ENCODE peak calls at places on chromosomes 13 and 19, in five cellular contexts. One of them, this sample, is unnamed. For H3K4me1, the result is how much of the 10 kb centered on the place peaks cover.

GRCh38 chr19:32448026-32448425 is 42.5 kb downstream of the DPY19L3 start:
- DNase-seq in tibial artery: no peak
- DNase-seq in fibroblast of lung: no peak
- DNase-seq in tibial nerve: no peak
- DNase-seq in thyroid gland: no peak
- DNase-seq in this sample: no peak

GRCh38 chr13:29595380-29596063 is at the start of gene SLC7A1:
- DNase-seq in tibial nerve: peak
- DNase-seq in tibial artery: peak
- DNase-seq in thyroid gland: peak
- DNase-seq in fibroblast of lung: peak
- DNase-seq in this sample: peak

GRCh38 chr19:45848922-45849321 is 14.0 kb downstream of the SYMPK start:
- DNase-seq in fibroblast of lung: no peak
- DNase-seq in tibial artery: no peak
- DNase-seq in tibial nerve: no peak
- DNase-seq in thyroid gland: no peak
- DNase-seq in this sample: no peak

GRCh38 chr13:23159587-23160240 is 21.1 kb upstream of the SGCG start:
- DNase-seq in fibroblast of lung: no peak
- DNase-seq in tibial artery: no peak
- DNase-seq in tibial nerve: no peak
- DNase-seq in thyroid gland: no peak
- DNase-seq in this sample: no peak

GRCh38 chr19:21463449-21464105 is 41.8 kb upstream of the ZNF429 start:
- DNase-seq in fibroblast of lung: peak
- DNase-seq in tibial artery: no peak
- DNase-seq in tibial nerve: no peak
- DNase-seq in thyroid gland: peak
- DNase-seq in this sample: no peak

GRCh38 chr19:45523642-45524256 is 16.5 kb downstream of the VASP start:
- DNase-seq in tibial artery: peak
- DNase-seq in fibroblast of lung: peak
- DNase-seq in thyroid gland: peak
- DNase-seq in tibial nerve: no peak
- DNase-seq in this sample: peak

GRCh38 chr13:111572956-111573355 is 252.5 kb downstream of the TEX29 start:
- DNase-seq in thyroid gland: no peak
- DNase-seq in fibroblast of lung: no peak
- DNase-seq in tibial artery: no peak
- DNase-seq in tibial nerve: no peak
- DNase-seq in this sample: peak

GRCh38 chr19:13847033-13847899 is 29.7 kb upstream of the NANOS3 start:
- DNase-seq in tibial nerve: peak
- DNase-seq in thyroid gland: peak
- DNase-seq in fibroblast of lung: peak
- DNase-seq in tibial artery: peak
- DNase-seq in this sample: peak

GRCh38 chr13:25001807-25002206 is 94.1 kb upstream of the PABPC3 start:
- DNase-seq in thyroid gland: no peak
- DNase-seq in tibial artery: no peak
- DNase-seq in tibial nerve: no peak
- DNase-seq in fibroblast of lung: no peak
- DNase-seq in this sample: no peak

GRCh38 chr13:42354246-42355117 is 82.5 kb downstream of the AKAP11 start:
- DNase-seq in tibial nerve: no peak
- DNase-seq in thyroid gland: no peak
- DNase-seq in fibroblast of lung: peak
- DNase-seq in tibial artery: no peak
- DNase-seq in this sample: no peak

GRCh38 chr13:30332516-30333165 is 25.3 kb upstream of the KATNAL1 start:
- DNase-seq in tibial nerve: no peak
- DNase-seq in tibial artery: no peak
- DNase-seq in fibroblast of lung: no peak
- DNase-seq in thyroid gland: no peak
- DNase-seq in this sample: no peak

GRCh38 chr13:66714795-66715194 is 515.3 kb downstream of the PCDH9 start:
- DNase-seq in fibroblast of lung: no peak
- DNase-seq in tibial nerve: no peak
- DNase-seq in tibial artery: no peak
- DNase-seq in thyroid gland: no peak
- DNase-seq in this sample: no peak

DNA sequence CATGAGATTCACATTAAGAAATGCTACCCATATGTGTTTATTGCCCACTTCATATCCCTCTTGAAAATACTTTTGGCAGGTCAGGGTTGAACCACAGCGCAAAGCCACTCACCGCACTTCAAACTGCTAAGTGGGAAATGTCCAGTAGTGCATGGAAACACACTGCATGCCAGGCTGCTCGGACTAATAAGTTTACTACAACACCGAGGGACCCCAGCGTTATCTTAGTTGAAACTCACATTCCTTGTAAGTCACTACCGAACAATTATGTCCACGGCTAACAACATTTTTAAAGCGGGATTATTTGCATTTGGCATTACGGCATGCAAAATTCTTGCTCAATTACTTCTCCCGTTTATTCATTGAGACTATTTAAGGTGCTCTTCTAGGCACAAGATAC is 4.0 kb downstream of the BRD4 start:
- DNase-seq in fibroblast of lung: no peak
- DNase-seq in tibial nerve: no peak
- DNase-seq in tibial artery: no peak
- DNase-seq in thyroid gland: peak
- DNase-seq in this sample: no peak
- H3K4me1 ChIP-seq in fibroblast of lung: under half
- H3K4me1 ChIP-seq in tibial nerve: under half
- H3K4me1 ChIP-seq in tibial artery: half or more
- H3K4me1 ChIP-seq in thyroid gland: half or more
- H3K4me1 ChIP-seq in this sample: under half

GRCh38 chr13:93055233-93055632 is 171.4 kb upstream of the GPC6 start:
- DNase-seq in thyroid gland: no peak
- DNase-seq in tibial artery: no peak
- DNase-seq in tibial nerve: no peak
- DNase-seq in fibroblast of lung: no peak
- DNase-seq in this sample: no peak

GRCh38 chr13:93060144-93060543 is 166.5 kb upstream of the GPC6 start:
- DNase-seq in tibial nerve: no peak
- DNase-seq in thyroid gland: no peak
- DNase-seq in fibroblast of lung: no peak
- DNase-seq in tibial artery: no peak
- DNase-seq in this sample: no peak

DNA sequence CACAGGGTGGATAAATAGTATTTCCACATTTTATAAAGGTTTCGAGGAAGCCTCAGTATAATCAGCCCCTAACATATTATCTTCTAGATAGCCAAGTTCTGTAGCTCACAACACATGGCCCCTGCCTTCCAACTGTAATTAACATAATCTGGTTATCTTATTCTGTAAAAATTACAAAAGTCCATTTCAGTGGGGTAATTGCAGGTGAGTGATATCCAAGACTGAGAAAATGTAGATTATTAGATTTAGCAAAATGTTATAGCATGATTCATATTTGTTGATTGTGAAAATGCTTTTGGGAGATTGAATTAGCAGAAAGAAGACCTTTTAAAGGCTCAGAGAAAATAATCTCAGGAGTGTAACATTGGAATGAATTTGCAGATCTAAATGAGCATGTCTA is 168.3 kb upstream of the GPC6 start:
- DNase-seq in thyroid gland: no peak
- DNase-seq in tibial artery: no peak
- DNase-seq in fibroblast of lung: no peak
- DNase-seq in tibial nerve: no peak
- DNase-seq in this sample: no peak
- TF ChIP-seq CTCF in thyroid gland: no peak
- TF ChIP-seq CTCF in tibial artery: no peak
- TF ChIP-seq CTCF in fibroblast of lung: no peak
- TF ChIP-seq CTCF in tibial nerve: no peak
- TF ChIP-seq CTCF in this sample: no peak

GRCh38 chr19:17113127-17113785 is 37.7 kb downstream of the MYO9B start:
- DNase-seq in tibial nerve: no peak
- DNase-seq in fibroblast of lung: no peak
- DNase-seq in thyroid gland: no peak
- DNase-seq in tibial artery: no peak
- DNase-seq in this sample: no peak
- H3K27ac ChIP-seq in tibial nerve: no peak
- H3K27ac ChIP-seq in fibroblast of lung: no peak
- H3K27ac ChIP-seq in thyroid gland: no peak
- H3K27ac ChIP-seq in tibial artery: peak
- H3K27ac ChIP-seq in this sample: peak

GRCh38 chr13:80040219-80040976 is 300.5 kb downstream of the SPRY2 start:
- DNase-seq in tibial nerve: no peak
- DNase-seq in thyroid gland: no peak
- DNase-seq in fibroblast of lung: peak
- DNase-seq in tibial artery: no peak
- DNase-seq in this sample: no peak
- H3K4me1 ChIP-seq in tibial nerve: under half
- H3K4me1 ChIP-seq in thyroid gland: under half
- H3K4me1 ChIP-seq in fibroblast of lung: under half
- H3K4me1 ChIP-seq in tibial artery: under half
- H3K4me1 ChIP-seq in this sample: under half

GRCh38 chr19:2426661-2427322 is 594 bp downstream of the TIMM13 start:
- DNase-seq in thyroid gland: peak
- DNase-seq in tibial artery: no peak
- DNase-seq in tibial nerve: no peak
- DNase-seq in fibroblast of lung: peak
- DNase-seq in this sample: peak
- TF ChIP-seq CTCF in thyroid gland: no peak
- TF ChIP-seq CTCF in tibial artery: no peak
- TF ChIP-seq CTCF in tibial nerve: no peak
- TF ChIP-seq CTCF in fibroblast of lung: no peak
- TF ChIP-seq CTCF in this sample: no peak

GRCh38 chr13:109297628-109298027 is 488.8 kb downstream of the IRS2 start:
- DNase-seq in fibroblast of lung: peak
- DNase-seq in tibial nerve: no peak
- DNase-seq in thyroid gland: no peak
- DNase-seq in tibial artery: no peak
- DNase-seq in this sample: no peak
- H3K27ac ChIP-seq in fibroblast of lung: no peak
- H3K27ac ChIP-seq in tibial nerve: no peak
- H3K27ac ChIP-seq in thyroid gland: no peak
- H3K27ac ChIP-seq in tibial artery: no peak
- H3K27ac ChIP-seq in this sample: no peak

DNA sequence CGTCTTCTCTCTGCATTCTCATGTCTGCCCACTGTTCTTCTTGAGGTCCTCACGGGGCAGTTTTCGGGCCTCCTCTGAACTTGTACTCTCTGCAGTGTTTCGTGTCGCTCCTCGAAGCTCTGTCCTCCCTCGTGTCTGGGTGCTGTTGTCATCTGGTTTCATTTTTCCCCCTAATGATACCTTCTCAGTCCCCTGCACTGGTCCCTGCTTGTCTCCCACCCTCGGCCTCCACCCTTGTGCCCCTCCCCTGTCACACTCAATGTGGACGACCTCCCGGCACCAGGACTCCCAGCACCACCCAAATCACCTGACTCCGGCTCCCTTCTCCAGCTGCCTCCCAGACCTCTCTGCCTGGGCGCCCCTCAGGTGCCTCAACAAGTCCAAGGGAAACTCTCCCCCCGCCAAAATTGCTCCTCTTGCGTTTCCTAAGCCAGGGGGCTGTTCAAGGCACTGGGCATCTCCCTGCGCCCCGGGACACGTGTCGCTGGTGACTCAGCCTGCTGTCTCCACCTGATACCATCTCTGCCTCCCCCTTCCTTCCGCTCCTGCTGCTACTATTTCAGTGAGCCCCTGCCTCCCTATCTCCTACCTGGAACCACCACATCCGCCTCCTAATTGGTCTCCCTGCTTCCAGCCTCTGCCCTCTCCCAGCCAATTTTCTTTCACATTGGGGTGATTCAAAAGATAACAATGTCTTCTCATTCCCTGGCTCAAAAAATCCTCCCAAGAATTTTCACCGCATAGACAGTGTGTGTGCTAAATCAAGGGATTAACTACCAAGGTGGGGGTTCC is 49.5 kb downstream of the RFX2 start:
- DNase-seq in tibial nerve: no peak
- DNase-seq in fibroblast of lung: no peak
- DNase-seq in tibial artery: no peak
- DNase-seq in thyroid gland: no peak
- DNase-seq in this sample: no peak
- H3K4me1 ChIP-seq in tibial nerve: under half
- H3K4me1 ChIP-seq in fibroblast of lung: under half
- H3K4me1 ChIP-seq in tibial artery: half or more
- H3K4me1 ChIP-seq in thyroid gland: half or more
- H3K4me1 ChIP-seq in this sample: under half

GRCh38 chr19:5235458-5236219 is 105.0 kb downstream of the PTPRS start:
- DNase-seq in fibroblast of lung: no peak
- DNase-seq in thyroid gland: no peak
- DNase-seq in tibial nerve: no peak
- DNase-seq in tibial artery: no peak
- DNase-seq in this sample: no peak
- TF ChIP-seq CTCF in fibroblast of lung: no peak
- TF ChIP-seq CTCF in thyroid gland: no peak
- TF ChIP-seq CTCF in tibial nerve: no peak
- TF ChIP-seq CTCF in tibial artery: no peak
- TF ChIP-seq CTCF in this sample: no peak

GRCh38 chr19:3098515-3099346 is 4.6 kb downstream of the GNA11 start:
- DNase-seq in thyroid gland: peak
- DNase-seq in fibroblast of lung: peak
- DNase-seq in tibial artery: peak
- DNase-seq in tibial nerve: no peak
- DNase-seq in this sample: peak
- H3K27ac ChIP-seq in thyroid gland: peak
- H3K27ac ChIP-seq in fibroblast of lung: peak
- H3K27ac ChIP-seq in tibial artery: peak
- H3K27ac ChIP-seq in tibial nerve: peak
- H3K27ac ChIP-seq in this sample: peak

DNA sequence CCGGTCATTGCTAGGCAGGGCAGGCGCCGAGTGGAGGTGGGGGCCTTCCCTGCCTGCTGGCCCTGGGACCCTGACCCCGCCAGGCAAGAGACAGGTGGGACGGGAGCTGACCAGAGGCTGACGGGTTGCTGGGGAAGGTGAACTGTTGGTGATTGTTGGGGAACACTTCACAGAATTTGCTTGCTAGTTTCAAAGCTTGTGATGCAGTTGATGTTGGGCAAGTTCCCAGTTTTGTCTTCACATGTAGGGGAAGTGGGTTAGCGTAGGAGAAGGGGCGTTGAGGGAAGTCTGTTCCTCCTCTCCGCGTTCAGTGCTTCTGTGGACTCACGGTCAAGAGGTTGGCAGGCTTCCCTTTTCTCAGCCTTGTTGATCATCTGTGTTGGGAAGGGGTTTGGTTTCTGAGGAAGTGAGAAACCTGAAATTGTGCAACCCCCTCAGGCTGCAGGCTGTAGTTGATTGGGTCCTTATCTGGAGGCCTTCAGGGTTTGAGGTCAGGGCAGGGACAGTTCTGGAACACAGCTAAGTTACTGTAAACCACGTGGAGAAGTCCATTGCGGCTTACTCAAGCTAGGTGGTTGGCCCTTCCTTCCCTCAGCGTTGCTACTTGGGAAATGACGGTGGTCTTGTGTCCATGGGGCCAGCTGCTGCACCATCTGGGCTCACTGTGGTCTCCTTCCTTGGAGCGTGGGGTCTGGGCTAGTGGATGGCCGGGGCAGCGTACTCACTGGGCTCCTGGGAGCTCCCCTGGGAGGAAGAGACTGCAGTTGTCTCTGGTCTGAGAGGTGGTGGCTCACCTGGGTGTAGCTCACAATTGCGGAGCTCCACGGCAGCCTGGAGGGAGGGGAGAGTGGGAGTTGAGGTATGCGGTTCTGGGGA is 7.5 kb downstream of the RPS9 start:
- DNase-seq in tibial artery: peak
- DNase-seq in thyroid gland: no peak
- DNase-seq in fibroblast of lung: peak
- DNase-seq in tibial nerve: no peak
- DNase-seq in this sample: no peak
- H3K4me1 ChIP-seq in tibial artery: under half
- H3K4me1 ChIP-seq in thyroid gland: under half
- H3K4me1 ChIP-seq in fibroblast of lung: under half
- H3K4me1 ChIP-seq in tibial nerve: under half
- H3K4me1 ChIP-seq in this sample: half or more

This sample was measured in Peyer's patch.